ENCODE peak calls at places on chromosomes 2 and 18, in seven cellular contexts. One of them, this sample, is unnamed.

GRCh38 chr18:9700261-9700796 is 7.8 kb upstream of the RAB31 start:
- DNase-seq in tibial artery: no peak
- DNase-seq in spleen: no peak
- DNase-seq in colonic mucosa: no peak
- DNase-seq in HepG2: no peak
- DNase-seq in uterus: no peak
- DNase-seq in heart right ventricle: no peak
- DNase-seq in this sample: no peak

GRCh38 chr2:15720561-15721307 is 129.1 kb downstream of the DDX1 start:
- DNase-seq in heart right ventricle: no peak
- DNase-seq in HepG2: no peak
- DNase-seq in spleen: no peak
- DNase-seq in colonic mucosa: no peak
- DNase-seq in tibial artery: no peak
- DNase-seq in uterus: no peak
- DNase-seq in this sample: peak

GRCh38 chr18:36158261-36158867 is 28.7 kb downstream of the ELP2 start:
- DNase-seq in colonic mucosa: no peak
- DNase-seq in HepG2: no peak
- DNase-seq in tibial artery: no peak
- DNase-seq in uterus: no peak
- DNase-seq in spleen: no peak
- DNase-seq in heart right ventricle: no peak
- DNase-seq in this sample: no peak

GRCh38 chr2:151887164-151887563 is 58.9 kb upstream of the ARL5A start:
- DNase-seq in colonic mucosa: no peak
- DNase-seq in tibial artery: no peak
- DNase-seq in heart right ventricle: no peak
- DNase-seq in HepG2: no peak
- DNase-seq in spleen: no peak
- DNase-seq in uterus: no peak
- DNase-seq in this sample: no peak

GRCh38 chr2:207041279-207041678 is 102.0 kb downstream of the CPO start:
- DNase-seq in HepG2: no peak
- DNase-seq in uterus: no peak
- DNase-seq in heart right ventricle: no peak
- DNase-seq in tibial artery: no peak
- DNase-seq in spleen: no peak
- DNase-seq in colonic mucosa: no peak
- DNase-seq in this sample: no peak

GRCh38 chr2:95279435-95280035 is 5.3 kb downstream of the PROM2 start:
- DNase-seq in HepG2: no peak
- DNase-seq in spleen: peak
- DNase-seq in uterus: no peak
- DNase-seq in heart right ventricle: no peak
- DNase-seq in colonic mucosa: no peak
- DNase-seq in tibial artery: no peak
- DNase-seq in this sample: no peak

GRCh38 chr2:146986161-146986560 is 858.7 kb upstream of the ACVR2A start:
- DNase-seq in heart right ventricle: no peak
- DNase-seq in colonic mucosa: no peak
- DNase-seq in tibial artery: no peak
- DNase-seq in uterus: no peak
- DNase-seq in HepG2: no peak
- DNase-seq in spleen: no peak
- DNase-seq in this sample: no peak

GRCh38 chr2:74387346-74387745 is 7.2 kb upstream of the DCTN1 start:
- DNase-seq in tibial artery: no peak
- DNase-seq in heart right ventricle: no peak
- DNase-seq in spleen: no peak
- DNase-seq in colonic mucosa: no peak
- DNase-seq in uterus: no peak
- DNase-seq in HepG2: no peak
- DNase-seq in this sample: no peak

GRCh38 chr2:126643431-126643830 is 12.5 kb upstream of the GYPC start:
- DNase-seq in spleen: no peak
- DNase-seq in heart right ventricle: no peak
- DNase-seq in HepG2: no peak
- DNase-seq in tibial artery: no peak
- DNase-seq in colonic mucosa: no peak
- DNase-seq in uterus: no peak
- DNase-seq in this sample: peak

GRCh38 chr18:13989209-13989608 is 73.9 kb upstream of the MC2R start:
- DNase-seq in spleen: no peak
- DNase-seq in tibial artery: no peak
- DNase-seq in uterus: no peak
- DNase-seq in heart right ventricle: no peak
- DNase-seq in HepG2: no peak
- DNase-seq in colonic mucosa: no peak
- DNase-seq in this sample: no peak

GRCh38 chr2:28649481-28650260 is 102.0 kb upstream of the PPP1CB start:
- DNase-seq in heart right ventricle: no peak
- DNase-seq in uterus: no peak
- DNase-seq in HepG2: peak
- DNase-seq in tibial artery: peak
- DNase-seq in spleen: no peak
- DNase-seq in colonic mucosa: no peak
- DNase-seq in this sample: peak

GRCh38 chr2:196925768-196926561 is 542 bp downstream of the PGAP1 start:
- DNase-seq in spleen: peak
- DNase-seq in HepG2: peak
- DNase-seq in colonic mucosa: peak
- DNase-seq in tibial artery: peak
- DNase-seq in uterus: peak
- DNase-seq in heart right ventricle: peak
- DNase-seq in this sample: peak

GRCh38 chr18:77199707-77200106 is 49.9 kb upstream of the GALR1 start:
- DNase-seq in uterus: no peak
- DNase-seq in HepG2: no peak
- DNase-seq in spleen: no peak
- DNase-seq in heart right ventricle: no peak
- DNase-seq in tibial artery: no peak
- DNase-seq in colonic mucosa: no peak
- DNase-seq in this sample: no peak

GRCh38 chr2:220278022-220278421 is 650.6 kb downstream of the SLC4A3 start:
- DNase-seq in spleen: no peak
- DNase-seq in tibial artery: no peak
- DNase-seq in colonic mucosa: no peak
- DNase-seq in HepG2: no peak
- DNase-seq in heart right ventricle: no peak
- DNase-seq in uterus: no peak
- DNase-seq in this sample: no peak

GRCh38 chr2:159755788-159756187 is 42.2 kb downstream of the CD302 start:
- DNase-seq in HepG2: peak
- DNase-seq in heart right ventricle: no peak
- DNase-seq in spleen: no peak
- DNase-seq in tibial artery: no peak
- DNase-seq in colonic mucosa: no peak
- DNase-seq in uterus: no peak
- DNase-seq in this sample: no peak

GRCh38 chr2:152189622-152190495 is 14.3 kb upstream of the STAM2 start:
- DNase-seq in uterus: peak
- DNase-seq in HepG2: peak
- DNase-seq in heart right ventricle: no peak
- DNase-seq in colonic mucosa: peak
- DNase-seq in tibial artery: no peak
- DNase-seq in spleen: no peak
- DNase-seq in this sample: no peak

GRCh38 chr2:68282814-68283812 is 30.8 kb upstream of the PPP3R1 start:
- DNase-seq in colonic mucosa: no peak
- DNase-seq in heart right ventricle: no peak
- DNase-seq in HepG2: peak
- DNase-seq in uterus: no peak
- DNase-seq in tibial artery: no peak
- DNase-seq in spleen: no peak
- DNase-seq in this sample: no peak

DNA sequence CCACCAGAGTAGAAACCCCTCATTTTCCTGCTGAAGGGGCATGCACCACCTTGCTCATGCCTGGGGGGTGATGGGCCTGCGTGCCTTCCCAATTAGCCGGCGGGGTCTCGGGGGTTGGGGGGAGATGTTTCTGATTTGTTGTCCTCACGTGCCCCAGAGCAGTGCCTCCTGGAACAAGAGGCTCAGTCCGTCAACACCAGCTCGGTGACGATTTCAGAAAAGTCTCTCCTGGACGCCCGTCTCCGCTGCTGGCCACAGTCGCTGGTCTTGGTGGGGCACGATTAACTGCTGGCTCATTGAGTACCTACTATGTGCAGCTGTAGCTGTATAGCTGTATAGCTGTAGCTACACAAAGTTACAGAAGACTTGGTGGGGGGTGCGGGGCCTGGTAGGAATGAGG is 4.4 kb downstream of the ACKR3 start:
- DNase-seq in HepG2: no peak
- DNase-seq in heart right ventricle: no peak
- DNase-seq in tibial artery: no peak
- DNase-seq in uterus: no peak
- DNase-seq in spleen: no peak
- DNase-seq in colonic mucosa: no peak
- DNase-seq in this sample: no peak
- H3K4me3 ChIP-seq in HepG2: no peak
- H3K4me3 ChIP-seq in heart right ventricle: no peak
- H3K4me3 ChIP-seq in tibial artery: peak
- H3K4me3 ChIP-seq in uterus: no peak
- H3K4me3 ChIP-seq in spleen: peak
- H3K4me3 ChIP-seq in colonic mucosa: no peak
- H3K4me3 ChIP-seq in this sample: peak

GRCh38 chr18:75131455-75132000 is 77.4 kb downstream of the PTGR3 start:
- DNase-seq in uterus: no peak
- DNase-seq in colonic mucosa: peak
- DNase-seq in heart right ventricle: no peak
- DNase-seq in tibial artery: peak
- DNase-seq in HepG2: no peak
- DNase-seq in spleen: peak
- DNase-seq in this sample: peak
- TF ChIP-seq CTCF in uterus: no peak
- TF ChIP-seq CTCF in colonic mucosa: no peak
- TF ChIP-seq CTCF in heart right ventricle: no peak
- TF ChIP-seq CTCF in tibial artery: no peak
- TF ChIP-seq CTCF in HepG2: no peak
- TF ChIP-seq CTCF in spleen: no peak
- TF ChIP-seq CTCF in this sample: no peak

DNA sequence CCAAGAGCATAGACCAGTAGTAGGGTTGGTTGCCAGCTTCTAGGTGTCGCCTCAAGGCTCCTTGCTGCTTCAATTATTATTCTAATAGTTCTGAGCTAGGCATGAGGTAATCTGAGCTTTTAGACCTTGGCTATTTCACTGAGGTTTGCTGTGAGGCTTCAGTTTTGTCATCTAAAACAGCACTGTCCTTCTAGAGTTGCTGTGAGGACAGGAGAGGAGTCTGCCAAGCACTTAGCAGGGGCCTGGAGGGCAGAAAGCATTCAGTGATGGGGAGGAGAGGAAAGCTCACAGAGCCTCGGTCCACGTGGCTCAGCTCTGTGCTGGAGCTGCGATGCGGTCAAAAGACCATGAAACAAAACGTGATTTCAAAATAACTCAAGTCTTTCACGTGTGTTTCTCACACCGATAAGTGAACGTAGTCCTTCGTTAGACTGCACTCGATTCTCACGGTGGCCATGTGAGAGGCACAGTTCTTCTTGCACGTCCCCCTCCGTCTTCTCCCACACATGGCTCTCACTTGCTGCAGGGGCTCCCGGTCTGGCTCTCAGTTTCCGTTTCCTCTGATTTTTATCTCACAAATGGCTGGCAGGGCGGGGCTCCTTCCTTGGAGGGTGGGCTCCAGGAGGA is 113.7 kb downstream of the B3GNT2 start:
- DNase-seq in spleen: no peak
- DNase-seq in colonic mucosa: no peak
- DNase-seq in tibial artery: no peak
- DNase-seq in uterus: no peak
- DNase-seq in heart right ventricle: no peak
- DNase-seq in HepG2: no peak
- DNase-seq in this sample: no peak
- H3K27ac ChIP-seq in spleen: peak
- H3K27ac ChIP-seq in colonic mucosa: no peak
- H3K27ac ChIP-seq in tibial artery: no peak
- H3K27ac ChIP-seq in uterus: no peak
- H3K27ac ChIP-seq in heart right ventricle: no peak
- H3K27ac ChIP-seq in HepG2: no peak
- H3K27ac ChIP-seq in this sample: no peak

GRCh38 chr18:79677840-79678239 is 1.8 kb upstream of the CTDP1 start:
- DNase-seq in uterus: no peak
- DNase-seq in spleen: peak
- DNase-seq in HepG2: no peak
- DNase-seq in heart right ventricle: no peak
- DNase-seq in colonic mucosa: no peak
- DNase-seq in tibial artery: peak
- DNase-seq in this sample: no peak
- H3K4me3 ChIP-seq in uterus: no peak
- H3K4me3 ChIP-seq in spleen: no peak
- H3K4me3 ChIP-seq in HepG2: peak
- H3K4me3 ChIP-seq in heart right ventricle: no peak
- H3K4me3 ChIP-seq in colonic mucosa: no peak
- H3K4me3 ChIP-seq in tibial artery: no peak
- H3K4me3 ChIP-seq in this sample: peak

DNA sequence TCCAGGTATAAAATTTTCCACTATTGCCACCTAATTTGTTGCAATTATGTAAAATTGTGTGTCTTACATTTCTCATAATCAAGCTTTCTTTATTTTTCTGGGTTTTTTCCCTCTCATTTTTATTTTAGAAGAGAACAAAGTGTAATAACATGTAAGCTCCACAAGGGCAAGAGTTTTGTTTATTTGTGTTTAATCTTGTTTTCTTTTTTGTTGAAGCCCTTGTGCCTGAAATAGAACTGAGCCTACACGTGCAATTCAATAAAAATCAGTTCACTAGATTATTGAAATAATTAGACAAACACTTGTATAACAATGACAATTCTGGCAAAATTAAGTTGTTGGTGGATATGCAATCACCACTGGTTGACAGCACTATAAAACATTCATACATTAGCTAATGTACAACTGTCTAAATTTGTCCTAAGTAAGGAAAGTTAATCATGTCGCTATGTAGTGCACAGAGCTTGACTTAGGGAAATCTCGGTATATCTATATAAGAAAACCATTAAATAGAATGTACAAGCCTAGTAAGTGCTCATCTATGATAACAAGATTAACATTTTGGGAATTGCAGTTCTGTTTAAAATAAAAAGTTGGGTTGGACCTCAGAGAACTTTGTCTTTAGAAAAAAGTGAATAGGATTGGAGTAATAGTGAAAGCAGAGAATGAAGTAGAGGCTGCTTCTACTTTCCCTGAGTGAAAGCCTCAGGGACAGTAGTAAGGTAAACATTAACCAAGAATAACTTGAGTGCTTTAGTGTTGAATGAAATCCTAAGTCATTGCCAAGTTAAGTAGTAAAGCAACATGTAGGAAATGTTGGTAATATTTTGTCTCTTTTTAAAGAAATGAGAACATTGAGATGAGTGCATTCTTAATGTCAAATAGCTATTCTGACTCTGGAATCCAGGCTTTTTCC is 37.4 kb upstream of the NOL4 start:
- DNase-seq in HepG2: no peak
- DNase-seq in tibial artery: no peak
- DNase-seq in colonic mucosa: no peak
- DNase-seq in uterus: no peak
- DNase-seq in spleen: no peak
- DNase-seq in heart right ventricle: no peak
- DNase-seq in this sample: no peak
- TF ChIP-seq CTCF in HepG2: no peak
- TF ChIP-seq CTCF in tibial artery: no peak
- TF ChIP-seq CTCF in colonic mucosa: no peak
- TF ChIP-seq CTCF in uterus: no peak
- TF ChIP-seq CTCF in spleen: no peak
- TF ChIP-seq CTCF in heart right ventricle: no peak
- TF ChIP-seq CTCF in this sample: no peak

GRCh38 chr2:240172071-240172895 is 31.8 kb upstream of the OTOS start:
- DNase-seq in spleen: peak
- DNase-seq in uterus: no peak
- DNase-seq in HepG2: no peak
- DNase-seq in colonic mucosa: no peak
- DNase-seq in heart right ventricle: no peak
- DNase-seq in tibial artery: peak
- DNase-seq in this sample: no peak
- H3K27ac ChIP-seq in spleen: no peak
- H3K27ac ChIP-seq in uterus: no peak
- H3K27ac ChIP-seq in HepG2: no peak
- H3K27ac ChIP-seq in colonic mucosa: no peak
- H3K27ac ChIP-seq in heart right ventricle: no peak
- H3K27ac ChIP-seq in tibial artery: no peak
- H3K27ac ChIP-seq in this sample: no peak

This sample was measured in coronary artery.